ENCODE peak calls at places on chromosome 16, in nine cellular contexts. W is AG08395; Q is stimulated activated CD4-positive, alpha-beta T cell treated with anti-CD3 and anti-CD28 coated beads, Interleukin-1b, Interleukin-23, amount 100 ng/mL, for 1 hour; H is NCI-H2081; K is activated CD4-positive, alpha-beta memory T cell treated with anti-CD3 and anti-CD28 coated beads, Interleukin-2, amount 10 ng/mL, durations not matched to agents 7 days and 5 days; L is astrocyte of the spinal cord; I is kidney; T is EH; C is lung microvascular endothelial cell. Y is an unnamed sample.

GRCh38 chr16:15635926-15636325 is 7.0 kb downstream of the MARF1 start:
- DNase-seq in W (no peak), Q (no peak), H (no peak), K (no peak), L (no peak), I (no peak), T (no peak), C (no peak), Y (no peak)

GRCh38 chr16:68668266-68668665 is 23.2 kb downstream of the CDH3 start:
- DNase-seq in W (peak; percentile 54), Q (no peak), H (no peak), K (peak; percentile 26), L (no peak), I (no peak), T (peak; percentile 83), C (no peak), Y (no peak)

GRCh38 chr16:53191413-53191812 is 136.6 kb downstream of the CHD9 start:
- DNase-seq in W (no peak), Q (no peak), H (no peak), K (no peak), L (no peak), I (no peak), T (no peak), C (no peak), Y (no peak)

GRCh38 chr16:17277981-17278381 is 192.8 kb downstream of the XYLT1 start:
- DNase-seq in W (no peak), Q (no peak), H (no peak), K (no peak), L (no peak), I (no peak), T (no peak), C (peak; percentile 52), Y (peak; percentile 7)

GRCh38 chr16:66409156-66409555 is 17.9 kb upstream of the BEAN1 start:
- DNase-seq in W (no peak), Q (no peak), H (no peak), K (no peak), L (peak; percentile 80), I (no peak), T (peak; percentile 71), C (no peak), Y (peak; percentile 81)

GRCh38 chr16:86740817-86741799 is 162.8 kb downstream of the FOXL1 start:
- DNase-seq in W (peak; percentile 47), Q (no peak), H (no peak), K (no peak), L (peak; percentile 83), I (no peak), T (peak; percentile 97), C (peak; percentile 86), Y (peak; percentile 82)

GRCh38 chr16:70433456-70434103 is 5.3 kb downstream of the ST3GAL2 start:
- DNase-seq in W (peak; percentile 67), Q (no peak), H (no peak), K (no peak), L (peak; percentile 72), I (peak; percentile 86), T (peak; percentile 95), C (peak; percentile 32), Y (peak; percentile 67)

GRCh38 chr16:24887472-24887871 is 41.7 kb downstream of the SLC5A11 start:
- DNase-seq in W (no peak), Q (no peak), H (no peak), K (no peak), L (no peak), I (no peak), T (no peak), C (no peak), Y (no peak)

GRCh38 chr16:15529673-15530072 is 95.3 kb downstream of the BMERB1 start:
- DNase-seq in W (no peak), Q (no peak), H (no peak), K (no peak), L (no peak), I (no peak), T (no peak), C (no peak), Y (no peak)

GRCh38 chr16:73735018-73735417 is 561.6 kb upstream of the PSMD7 start:
- DNase-seq in W (no peak), Q (no peak), H (no peak), K (no peak), L (peak; percentile 55), I (no peak), T (peak; percentile 62), C (no peak), Y (peak; percentile 35)

GRCh38 chr16:12146966-12147365 is 170.4 kb downstream of the SNX29 start:
- DNase-seq in W (no peak), Q (no peak), H (no peak), K (no peak), L (no peak), I (no peak), T (no peak), C (no peak), Y (no peak)

GRCh38 chr16:11309895-11310633 is 28.9 kb upstream of the PRM1 start:
- DNase-seq in W (no peak), Q (no peak), H (no peak), K (no peak), L (no peak), I (no peak), T (no peak), C (no peak), Y (no peak)

GRCh38 chr16:48156790-48157209 is 1.0 kb upstream of the ABCC12 start:
- DNase-seq in W (peak; percentile 82), Q (peak; percentile 54), H (peak; percentile 64), K (peak; percentile 81), L (peak; percentile 86), I (peak; percentile 91), T (peak; percentile 76), C (peak; percentile 78), Y (peak; percentile 87)

GRCh38 chr16:85364323-85365040 is 248.6 kb upstream of the GSE1 start:
- DNase-seq in W (no peak), Q (no peak), H (no peak), K (no peak), L (peak; percentile 59), I (no peak), T (no peak), C (peak; percentile 17), Y (peak; percentile 64)

GRCh38 chr16:65994305-65994704 is 372.2 kb upstream of the CDH5 start:
- DNase-seq in W (no peak), Q (no peak), H (no peak), K (no peak), L (peak; percentile 81), I (no peak), T (no peak), C (no peak), Y (peak; percentile 72)

GRCh38 chr16:21646721-21647561 is 5.5 kb downstream of the IGSF6 start:
- DNase-seq in W (no peak), Q (peak; percentile 34), H (no peak), K (peak; percentile 89), L (no peak), I (no peak), T (no peak), C (no peak), Y (no peak)

GRCh38 chr16:27444015-27444414 is 42.0 kb downstream of the IL21R start:
- DNase-seq in W (peak; percentile 67), Q (no peak), H (no peak), K (no peak), L (peak; percentile 58), I (no peak), T (peak; percentile 74), C (no peak), Y (peak; percentile 73)